ENCODE peak calls at places on chromosomes 2 and 18, in seven cellular contexts. O is AG04449, J is activated T-helper 1 cell treated with Interleukin-2 at 50 U/mL for 16 hours, M is NCI-H1436, B is H7, Y is NCI-H2171, Z is NCI-H1092 treated with DMSO at 0.1 percent for 48 hours. X is an unnamed sample.

GRCh38 chr2:45755585-45756330 is 104.3 kb downstream of the PRKCE start:
- DNase-seq in Z (no peak), O (peak), Y (no peak), J (no peak), M (no peak), B (no peak), X (no peak)

GRCh38 chr2:44016282-44016681 is 20.5 kb upstream of the LRPPRC start:
- DNase-seq in J (no peak), B (peak), Z (no peak), M (no peak), O (no peak), Y (no peak), X (no peak)

GRCh38 chr2:131966256-131966655 is 195.5 kb downstream of the ANKRD30BL start:
- DNase-seq in Z (no peak), Y (no peak), B (no peak), J (no peak), O (no peak), M (no peak), X (no peak)

GRCh38 chr2:239296020-239296932 is 104.5 kb downstream of the HDAC4 start:
- DNase-seq in M (no peak), B (no peak), Y (no peak), O (no peak), J (no peak), Z (no peak), X (peak)

GRCh38 chr2:219314804-219315468 is 5.7 kb upstream of the PTPRN start:
- DNase-seq in Z (no peak), B (no peak), J (no peak), Y (no peak), M (no peak), O (no peak), X (no peak)

GRCh38 chr2:174334781-174335604 is at the start of gene SP9:
- DNase-seq in O (no peak), M (peak), Y (no peak), B (peak), Z (peak), J (no peak), X (no peak)

GRCh38 chr2:101396352-101396717 is 9.0 kb upstream of the CREG2 start:
- DNase-seq in J (no peak), B (no peak), Y (no peak), Z (no peak), O (peak), M (no peak), X (no peak)

GRCh38 chr18:76212958-76213357 is 282.1 kb downstream of the ZNF516 start:
- DNase-seq in J (no peak), O (no peak), Y (no peak), M (peak), B (no peak), Z (peak), X (no peak)

GRCh38 chr2:190948671-190949070 is 65.3 kb downstream of the STAT1 start:
- DNase-seq in B (no peak), Z (no peak), Y (no peak), M (no peak), J (no peak), O (no peak), X (no peak)

GRCh38 chr2:165219491-165219890 is 15.6 kb upstream of the SCN3A start:
- DNase-seq in Z (no peak), J (no peak), Y (no peak), B (no peak), M (no peak), O (no peak), X (no peak)

GRCh38 chr2:157559461-157559860 is 69.2 kb downstream of the ACVR1C start:
- DNase-seq in M (no peak), O (no peak), J (no peak), Z (no peak), Y (no peak), B (peak), X (no peak)

GRCh38 chr2:162520959-162521358 is 177.0 kb downstream of the GCA start:
- DNase-seq in O (no peak), B (no peak), Y (no peak), Z (no peak), M (no peak), J (no peak), X (no peak)

GRCh38 chr18:63974991-63975390 is 5.1 kb downstream of the SERPINB8 start:
- DNase-seq in J (no peak), Z (peak), B (no peak), Y (no peak), O (no peak), M (no peak), X (peak)

GRCh38 chr2:140178224-140178623 is 1398.0 kb upstream of the NXPH2 start:
- DNase-seq in B (no peak), M (no peak), Y (no peak), O (no peak), Z (peak), J (no peak), X (no peak)

GRCh38 chr2:181077128-181077709 is 96.8 kb downstream of the UBE2E3 start:
- DNase-seq in J (no peak), B (peak), O (no peak), Y (peak), M (peak), Z (peak), X (peak)

GRCh38 chr2:205217004-205217403 is 465.3 kb upstream of the NRP2 start:
- DNase-seq in B (no peak), O (no peak), Z (no peak), M (no peak), J (no peak), Y (no peak), X (no peak)

GRCh38 chr2:58156780-58157179 is 84.3 kb downstream of the FANCL start:
- DNase-seq in Z (no peak), J (no peak), O (peak), M (no peak), Y (no peak), B (no peak), X (no peak)

GRCh38 chr2:121075006-121075545 is 209.9 kb downstream of the TFCP2L1 start:
- DNase-seq in B (peak), J (no peak), Y (peak), Z (no peak), M (no peak), O (peak), X (peak)

GRCh38 chr2:26805241-26805676 is 19.4 kb downstream of the CENPA start:
- DNase-seq in B (no peak), M (no peak), Y (no peak), J (no peak), O (peak), Z (no peak), X (no peak)

GRCh38 chr2:208266641-208267335 is 733 bp downstream of the PIKFYVE start:
- DNase-seq in Z (peak), B (no peak), Y (no peak), O (no peak), M (no peak), J (no peak), X (no peak)

GRCh38 chr2:42721898-42722297 is 42.0 kb downstream of the OXER1 start:
- DNase-seq in Y (no peak), B (no peak), J (no peak), Z (no peak), M (no peak), O (no peak), X (no peak)

GRCh38 chr2:105775809-105776559 is 31.3 kb downstream of the NCK2 start:
- DNase-seq in O (no peak), Y (no peak), B (no peak), Z (no peak), J (no peak), M (no peak), X (no peak)

GRCh38 chr2:104572856-104573255 is 281.1 kb upstream of the POU3F3 start:
- DNase-seq in O (no peak), B (no peak), Y (no peak), J (no peak), M (no peak), Z (no peak), X (no peak)

GRCh38 chr18:48929212-48929612 is 21.6 kb downstream of the SMAD7 start:
- DNase-seq in Y (no peak), Z (no peak), B (peak), J (no peak), M (no peak), O (no peak), X (no peak)

X was measured in midbrain.